ENCODE peak calls at places on chromosomes 16 and 17, in five cellular contexts. B, M, S, R and E are unnamed samples.
A peak's percentile ranks its signal among the peaks of the same experiment; 100 is the strongest.

GRCh38 chr16:56328276-56329022 is 96.9 kb downstream of the AMFR start:
- DNase-seq in B (no peak), M (no peak), S (no peak), R (no peak), E (no peak)

GRCh38 chr16:3716831-3717234 is 491 bp downstream of the TRAP1 start:
- DNase-seq in B (peak; percentile 45), M (peak; percentile 65), S (no peak), R (peak; percentile 9), E (peak; percentile 50)

GRCh38 chr17:78933959-78934568 is 8.9 kb upstream of the TIMP2 start:
- DNase-seq in B (peak; percentile 84), M (no peak), S (peak; percentile 99), R (no peak), E (peak; percentile 95)

GRCh38 chr16:86306811-86307517 is 203.4 kb upstream of the FOXF1 start:
- DNase-seq in B (no peak), M (no peak), S (peak; percentile 60), R (no peak), E (peak; percentile 82)

GRCh38 chr16:21156767-21157467 is 1.6 kb upstream of the LDAF1 start:
- DNase-seq in B (peak; percentile 63), M (peak; percentile 56), S (no peak), R (peak; percentile 28), E (peak; percentile 71)

GRCh38 chr16:75351183-75351582 is 82.1 kb downstream of the CFDP1 start:
- DNase-seq in B (no peak), M (no peak), S (no peak), R (no peak), E (peak; percentile 69)

GRCh38 chr17:77325826-77326581 is 185.2 kb downstream of the SEC14L1 start:
- DNase-seq in B (no peak), M (peak; percentile 69), S (no peak), R (no peak), E (no peak)

GRCh38 chr17:79923974-79924638 is 84.9 kb upstream of the CBX4 start:
- DNase-seq in B (peak; percentile 17), M (peak; percentile 55), S (no peak), R (no peak), E (peak; percentile 46)

GRCh38 chr16:83301966-83302365 is 505.8 kb upstream of the HSBP1 start:
- DNase-seq in B (no peak), M (no peak), S (no peak), R (no peak), E (no peak)

GRCh38 chr16:47826070-47826469 is 329.7 kb downstream of the ABCC12 start:
- DNase-seq in B (no peak), M (no peak), S (no peak), R (no peak), E (no peak)

GRCh38 chr17:18919963-18920362 is 32.0 kb upstream of the SLC5A10 start:
- DNase-seq in B (no peak), M (no peak), S (no peak), R (no peak), E (no peak)

GRCh38 chr17:18231156-18231555 is 5.7 kb downstream of the LLGL1 start:
- DNase-seq in B (no peak), M (no peak), S (no peak), R (no peak), E (no peak)

GRCh38 chr16:77833906-77834599 is 45.7 kb downstream of the VAT1L start:
- DNase-seq in B (no peak), M (no peak), S (peak; percentile 54), R (no peak), E (peak; percentile 72)

GRCh38 chr16:49631521-49632041 is 224.3 kb downstream of the ZNF423 start:
- DNase-seq in B (no peak), M (no peak), S (no peak), R (no peak), E (peak; percentile 2)

GRCh38 chr16:86491643-86492030 is 18.7 kb upstream of the FOXF1 start:
- DNase-seq in B (no peak), M (no peak), S (no peak), R (no peak), E (no peak)

GRCh38 chr16:72425571-72426341 is 253.8 kb upstream of the PMFBP1 start:
- DNase-seq in B (peak; percentile 84), M (no peak), S (no peak), R (no peak), E (no peak)

GRCh38 chr16:74601131-74601871 is 5.6 kb downstream of the GLG1 start:
- DNase-seq in B (no peak), M (no peak), S (no peak), R (no peak), E (no peak)

GRCh38 chr17:13204607-13205237 is 186.9 kb upstream of the ELAC2 start:
- DNase-seq in B (no peak), M (no peak), S (no peak), R (no peak), E (peak; percentile 26)

GRCh38 chr16:67655363-67655762 is 4.7 kb downstream of the ACD start:
- DNase-seq in B (no peak), M (no peak), S (no peak), R (no peak), E (no peak)